ENCODE peak calls at places on chromosome 20, in six cellular contexts. A, U, R, F, I and V are unnamed samples.

GRCh38 chr20:24843443-24843715 is 105.7 kb upstream of the CST7 start:
- DNase-seq in A (no peak), U (no peak), F (no peak), I (no peak), R (no peak), V (no peak)

GRCh38 chr20:37727247-37727956 is 33.6 kb downstream of the CTNNBL1 start:
- DNase-seq in U (no peak), F (no peak), I (no peak), R (no peak), A (no peak), V (no peak)

GRCh38 chr20:33772439-33772838 is 38.7 kb upstream of the CHMP4B start:
- DNase-seq in F (no peak), A (no peak), U (no peak), I (no peak), R (no peak), V (no peak)

GRCh38 chr20:42391807-42392206 is 773.6 kb upstream of the CHD6 start:
- DNase-seq in I (no peak), R (no peak), U (no peak), A (no peak), F (no peak), V (no peak)

GRCh38 chr20:48186915-48187314 is 401.6 kb upstream of the SULF2 start:
- DNase-seq in R (no peak), F (no peak), I (no peak), U (no peak), A (no peak), V (no peak)

GRCh38 chr20:47276856-47277541 is 79.5 kb downstream of the ZMYND8 start:
- DNase-seq in A (no peak), I (peak), U (no peak), R (peak), F (no peak), V (no peak)

GRCh38 chr20:53857723-53858236 is 212.6 kb downstream of the BCAS1 start:
- DNase-seq in U (no peak), F (no peak), A (no peak), I (no peak), R (no peak), V (no peak)

GRCh38 chr20:9311132-9311531 is 203.3 kb upstream of the LAMP5 start:
- DNase-seq in R (no peak), U (no peak), I (no peak), A (no peak), F (no peak), V (no peak)

GRCh38 chr20:2652724-2653510 is 485 bp downstream of the NOP56 start:
- DNase-seq in R (no peak), A (no peak), F (peak), I (peak), U (peak), V (no peak)

GRCh38 chr20:33812673-33813462 is 1.7 kb downstream of the CHMP4B start:
- DNase-seq in R (no peak), F (peak), A (no peak), U (peak), I (no peak), V (no peak)

GRCh38 chr20:41559658-41560057 is 58.5 kb downstream of the CHD6 start:
- DNase-seq in U (no peak), I (no peak), F (no peak), R (no peak), A (no peak), V (no peak)

GRCh38 chr20:59949911-59950310 is 8.3 kb upstream of the CDH26 start:
- DNase-seq in U (no peak), F (no peak), I (no peak), R (no peak), A (no peak), V (no peak)

GRCh38 chr20:59958123-59958522 is at the start of gene CDH26:
- DNase-seq in I (no peak), R (no peak), A (no peak), U (no peak), F (no peak), V (no peak)

GRCh38 chr20:59955131-59955796 is 3.0 kb upstream of the CDH26 start:
- DNase-seq in I (no peak), A (no peak), R (no peak), F (peak), U (no peak), V (no peak)

GRCh38 chr20:59958626-59959025 is 403 bp downstream of the CDH26 start:
- DNase-seq in R (no peak), I (no peak), U (no peak), A (no peak), F (no peak), V (no peak)

DNA sequence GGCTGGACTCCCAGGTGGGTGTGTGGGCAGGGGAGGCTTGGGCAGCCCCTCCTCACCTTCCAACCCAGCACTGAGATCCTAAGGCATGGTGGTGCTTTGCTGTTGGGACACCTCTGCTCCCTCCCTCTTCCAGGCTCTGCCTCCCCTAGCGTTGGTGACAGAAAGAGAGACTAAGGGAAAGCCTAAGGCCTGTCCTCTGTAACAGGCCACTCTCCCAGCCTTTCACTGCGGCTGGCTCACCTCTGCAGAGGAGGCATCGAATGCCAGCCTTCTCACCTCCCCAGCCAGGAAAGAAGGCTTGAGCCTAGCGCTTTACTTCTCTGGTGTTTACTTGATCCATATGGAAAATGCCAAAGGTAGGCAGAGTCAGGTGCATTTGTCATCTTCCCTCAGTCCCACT is 3.5 kb upstream of the CDH26 start:
- DNase-seq in A (no peak), R (no peak), U (no peak), I (no peak), F (no peak), V (no peak)
- TF ChIP-seq CTCF in A (no peak), R (no peak), U (no peak), I (no peak), F (no peak), V (no peak)

GRCh38 chr20:50628853-50629674 is 62.3 kb downstream of the RIPOR3 start:
- DNase-seq in A (no peak), F (no peak), I (no peak), R (no peak), U (no peak), V (no peak)

GRCh38 chr20:50624351-50625016 is 66.9 kb downstream of the RIPOR3 start:
- DNase-seq in F (no peak), A (peak), R (peak), U (no peak), I (no peak), V (no peak)

GRCh38 chr20:50628326-50628725 is 63.0 kb downstream of the RIPOR3 start:
- DNase-seq in I (no peak), A (no peak), U (no peak), F (no peak), R (no peak), V (no peak)

GRCh38 chr20:50627747-50628146 is 63.6 kb downstream of the RIPOR3 start:
- DNase-seq in A (no peak), R (no peak), U (no peak), F (no peak), I (no peak), V (no peak)

GRCh38 chr20:50625986-50626677 is 65.2 kb downstream of the RIPOR3 start:
- DNase-seq in R (peak), U (no peak), F (peak), A (no peak), I (peak), V (no peak)
- TF ChIP-seq CTCF in R (peak), U (no peak), F (peak), A (peak), I (peak), V (no peak)

DNA sequence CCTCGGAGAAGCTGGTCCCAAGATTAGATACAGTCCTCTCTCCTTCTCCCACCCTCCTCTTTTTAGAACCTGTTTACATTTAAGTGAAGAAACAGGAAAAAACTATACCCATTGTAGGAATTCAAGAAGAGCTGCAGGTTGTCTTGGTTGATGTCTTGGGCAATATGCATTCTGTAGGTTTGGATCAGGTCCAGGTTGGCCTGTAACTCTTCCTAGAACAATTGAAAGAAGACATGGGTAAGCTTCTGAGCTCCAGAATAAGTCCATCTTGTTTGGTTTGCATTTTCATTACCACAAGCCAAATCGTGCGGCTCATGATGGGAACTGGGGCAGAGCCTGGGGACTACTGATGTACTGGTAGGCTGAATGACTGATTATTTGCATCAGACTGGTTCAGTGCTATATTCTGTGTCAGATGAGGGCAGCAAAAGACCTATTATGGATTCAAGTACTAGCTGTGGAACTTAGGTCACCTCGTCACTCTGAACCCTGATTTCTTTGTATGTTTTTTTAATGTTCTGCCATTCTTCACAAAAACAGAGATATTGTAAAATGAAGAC is 20.3 kb upstream of the SLA2 start:
- DNase-seq in U (no peak), I (no peak), R (no peak), F (peak), A (no peak), V (no peak)
- TF ChIP-seq CTCF in U (no peak), I (peak), R (no peak), F (peak), A (peak), V (no peak)

DNA sequence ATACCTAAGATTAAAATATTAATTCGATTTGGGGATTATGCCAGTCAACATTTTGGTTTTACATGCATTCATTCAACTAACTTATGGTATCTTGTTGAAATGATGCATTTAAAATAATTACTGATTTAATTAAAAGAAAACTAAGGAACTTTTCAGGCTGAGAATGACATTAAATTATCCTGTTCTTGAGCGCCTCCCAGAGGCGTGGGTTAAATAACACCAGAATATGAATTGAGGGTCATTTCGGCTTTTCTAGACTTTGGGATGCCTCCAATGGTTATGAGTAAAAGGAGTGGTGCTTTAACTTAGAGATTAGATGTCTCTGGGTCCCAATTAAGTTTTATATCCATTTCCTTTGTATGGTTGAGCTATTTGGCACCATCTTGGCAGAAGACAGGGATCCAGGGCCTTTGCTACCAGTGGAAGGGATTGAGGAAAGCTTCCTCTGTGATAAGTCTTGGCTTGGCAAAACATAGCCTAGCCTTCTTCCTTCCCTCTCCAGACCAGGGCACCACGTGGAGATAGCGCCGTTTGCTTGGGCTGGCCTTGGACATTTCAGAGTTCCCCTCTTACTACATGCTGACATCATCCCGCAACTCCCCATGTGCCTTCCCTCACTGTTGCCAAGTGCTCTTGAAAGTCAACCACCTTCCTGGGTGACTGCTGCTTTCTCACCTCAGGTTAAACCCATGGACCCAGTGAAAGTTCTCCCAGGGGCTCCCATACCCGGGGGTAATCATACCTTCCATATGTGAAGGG is 28.7 kb downstream of the GNAS start:
- DNase-seq in F (no peak), I (no peak), U (no peak), R (no peak), A (no peak), V (no peak)
- TF ChIP-seq CTCF in F (no peak), I (no peak), U (no peak), R (no peak), A (no peak), V (no peak)

GRCh38 chr20:62404761-62405107 is 2.4 kb downstream of the CABLES2 start:
- DNase-seq in R (no peak), F (no peak), A (no peak), U (no peak), I (no peak), V (no peak)

GRCh38 chr20:62405981-62406513 is 1.0 kb downstream of the CABLES2 start:
- DNase-seq in I (no peak), U (no peak), R (no peak), A (no peak), F (no peak), V (no peak)

GRCh38 chr20:62404112-62404665 is 2.9 kb downstream of the CABLES2 start:
- DNase-seq in R (no peak), U (no peak), I (no peak), A (no peak), F (no peak), V (no peak)

GRCh38 chr20:62406635-62407176 is 379 bp downstream of the CABLES2 start:
- DNase-seq in F (no peak), U (no peak), A (no peak), R (no peak), I (no peak), V (no peak)

GRCh38 chr20:62405108-62405980 is 1.7 kb downstream of the CABLES2 start:
- DNase-seq in F (no peak), A (peak), R (peak), U (no peak), I (peak), V (no peak)
- TF ChIP-seq CTCF in F (peak), A (peak), R (peak), U (no peak), I (peak), V (no peak)

GRCh38 chr20:44943828-44944227 is 16.4 kb downstream of the TOMM34 start:
- DNase-seq in R (no peak), A (no peak), I (no peak), U (no peak), F (no peak), V (no peak)

GRCh38 chr20:44945261-44945660 is 14.9 kb downstream of the TOMM34 start:
- DNase-seq in R (no peak), U (no peak), I (no peak), A (no peak), F (no peak), V (no peak)

GRCh38 chr20:44938637-44939036 is 21.6 kb downstream of the TOMM34 start:
- DNase-seq in U (no peak), I (no peak), R (no peak), A (no peak), F (no peak), V (no peak)

GRCh38 chr20:44941292-44941691 is 18.9 kb downstream of the TOMM34 start:
- DNase-seq in A (no peak), I (no peak), F (no peak), U (no peak), R (no peak), V (no peak)

DNA sequence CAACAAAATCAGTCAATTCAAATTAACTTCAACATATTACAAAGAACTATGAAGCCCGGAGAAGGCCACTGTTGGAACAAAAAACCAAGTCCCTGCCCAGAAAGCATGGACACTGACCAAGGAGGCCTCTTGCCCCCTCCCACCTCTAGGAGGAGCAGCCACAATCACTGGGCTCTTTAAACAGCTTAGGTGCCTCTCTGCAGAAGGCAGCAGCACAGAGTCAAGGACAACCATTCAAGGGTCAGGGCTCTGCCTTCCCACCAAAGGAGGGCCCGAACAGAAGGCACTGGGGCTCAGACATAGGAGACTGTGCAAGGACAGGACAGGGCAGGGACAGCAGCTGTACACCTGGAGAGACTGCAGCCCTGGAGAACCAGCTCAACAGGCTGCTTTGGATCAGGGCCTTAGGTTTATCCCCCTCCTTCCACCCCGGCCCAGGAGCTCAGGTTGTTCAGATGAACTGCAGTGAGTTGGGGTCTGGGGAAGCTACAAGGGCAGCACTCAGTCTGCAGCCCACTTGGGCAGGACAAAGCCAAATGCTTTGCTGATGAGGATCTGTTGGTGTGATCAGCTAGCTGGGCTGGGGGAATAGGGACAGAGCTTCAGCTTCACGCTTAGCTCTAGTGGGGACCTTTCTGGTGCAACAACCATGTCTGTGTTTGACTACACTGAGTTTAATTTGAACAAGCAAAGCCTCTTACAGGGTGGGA is 17.8 kb downstream of the TOMM34 start:
- DNase-seq in I (no peak), U (no peak), A (no peak), R (no peak), F (no peak), V (no peak)
- TF ChIP-seq CTCF in I (no peak), U (no peak), A (no peak), R (no peak), F (no peak), V (no peak)

DNA sequence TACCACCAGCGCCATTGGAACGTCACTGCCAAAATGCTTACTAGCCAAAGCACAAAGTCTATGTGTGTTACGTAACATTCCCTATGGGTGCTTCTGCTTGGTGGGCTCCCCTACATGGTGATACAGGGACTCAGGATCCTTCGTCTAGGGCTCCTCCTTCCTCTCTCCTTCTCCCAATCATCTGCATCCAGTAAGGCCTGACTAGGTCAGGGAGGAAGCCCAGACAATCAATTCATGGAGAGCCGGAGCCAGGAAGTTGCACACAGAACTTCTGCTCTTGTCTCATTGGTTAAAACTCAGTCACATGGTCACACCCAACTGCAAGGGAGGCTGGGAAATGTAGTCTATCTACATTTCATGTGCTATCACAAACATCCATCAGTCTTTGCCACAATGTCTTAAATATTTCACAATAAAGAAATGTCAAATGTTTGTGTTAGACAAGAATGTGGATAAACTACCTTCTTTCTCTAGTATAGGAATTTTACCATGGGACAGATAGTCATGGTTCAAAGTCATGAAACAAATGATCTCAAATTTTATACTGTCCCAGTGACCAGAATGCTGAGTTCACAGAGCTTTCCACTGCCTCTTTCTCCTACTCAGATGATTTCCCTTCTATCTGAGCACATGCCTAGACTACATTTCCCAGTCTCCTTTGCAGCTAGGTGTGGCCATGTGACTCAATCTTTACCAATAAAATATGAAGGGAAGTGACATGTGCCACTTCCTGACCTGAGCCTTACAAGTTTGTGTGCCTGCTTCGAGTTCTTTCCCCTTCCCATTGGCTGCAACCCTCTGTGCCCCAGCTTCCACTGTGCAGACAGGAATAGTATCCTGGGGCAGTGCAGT is 9.3 kb upstream of the KCNK15 start:
- DNase-seq in U (peak), F (peak), I (no peak), A (no peak), R (peak), V (no peak)
- TF ChIP-seq CTCF in U (no peak), F (no peak), I (no peak), A (no peak), R (no peak), V (no peak)

GRCh38 chr20:49983123-49983847 is 505 bp downstream of the SNAI1 start:
- DNase-seq in A (no peak), U (no peak), I (no peak), F (no peak), R (no peak), V (no peak)

GRCh38 chr20:49982072-49982345 is 771 bp upstream of the SNAI1 start:
- DNase-seq in R (no peak), U (no peak), A (no peak), F (no peak), I (no peak), V (no peak)

GRCh38 chr20:49981218-49982071 is 1.3 kb upstream of the SNAI1 start:
- DNase-seq in A (no peak), R (no peak), I (no peak), F (no peak), U (no peak), V (no peak)

GRCh38 chr20:49983848-49984408 is 1.1 kb downstream of the SNAI1 start:
- DNase-seq in F (no peak), I (peak), U (no peak), R (no peak), A (no peak), V (no peak)

GRCh38 chr20:49982346-49983122 is at the start of gene SNAI1:
- DNase-seq in F (peak), U (peak), I (peak), A (peak), R (peak), V (peak)
- TF ChIP-seq CTCF in F (peak), U (peak), I (peak), A (peak), R (peak), V (no peak)

GRCh38 chr20:31606678-31606927 is 1.5 kb downstream of the ID1 start:
- DNase-seq in R (no peak), F (no peak), I (no peak), U (no peak), A (no peak), V (no peak)

GRCh38 chr20:31606928-31607639 is 2.0 kb downstream of the ID1 start:
- DNase-seq in A (peak), F (no peak), I (no peak), U (no peak), R (peak), V (no peak)

GRCh38 chr20:31608256-31608980 is 3.3 kb downstream of the ID1 start:
- DNase-seq in F (no peak), I (peak), U (no peak), A (peak), R (peak), V (no peak)

GRCh38 chr20:31605902-31606677 is 1.0 kb downstream of the ID1 start:
- DNase-seq in A (peak), I (peak), R (peak), F (no peak), U (no peak), V (peak)

GRCh38 chr20:31607640-31608255 is 2.7 kb downstream of the ID1 start:
- DNase-seq in I (no peak), U (no peak), A (no peak), F (no peak), R (no peak), V (no peak)
- TF ChIP-seq CTCF in I (no peak), U (no peak), A (no peak), F (no peak), R (no peak), V (no peak)

GRCh38 chr20:39214778-39215177 is 252.6 kb downstream of the DHX35 start:
- DNase-seq in I (no peak), A (no peak), U (no peak), F (no peak), R (no peak), V (no peak)
- TF ChIP-seq CTCF in I (no peak), A (no peak), U (no peak), F (no peak), R (no peak), V (no peak)